ENCODE peak calls at places on chromosomes 12 and 14, in seven cellular contexts. G, W, M, X, P, D and S are unnamed samples.

GRCh38 chr14:79260406-79260805 is 950.9 kb downstream of the DIO2 start:
- DNase-seq in G (no peak), W (no peak), M (no peak), X (no peak), P (no peak), D (no peak), S (no peak)

GRCh38 chr12:58764100-58764953 is 156.0 kb downstream of the LRIG3 start:
- DNase-seq in G (no peak), W (no peak), M (no peak), X (no peak), P (no peak), D (no peak), S (peak)

GRCh38 chr14:61337893-61338292 is 16.5 kb downstream of the PRKCH start:
- DNase-seq in G (no peak), W (no peak), M (peak), X (no peak), P (no peak), D (no peak), S (no peak)

GRCh38 chr14:64758711-64759554 is 54.7 kb downstream of the PLEKHG3 start:
- DNase-seq in G (no peak), W (no peak), M (no peak), X (peak), P (no peak), D (no peak), S (peak)

GRCh38 chr12:15050664-15051063 is 77.8 kb downstream of the PDE6H start:
- DNase-seq in G (no peak), W (peak), M (no peak), X (no peak), P (no peak), D (no peak), S (peak)

GRCh38 chr14:28609228-28609828 is 157.3 kb upstream of the FOXG1 start:
- DNase-seq in G (peak), W (no peak), M (peak), X (peak), P (peak), D (peak), S (peak)

GRCh38 chr14:52315355-52315718 is 1.2 kb downstream of the PTGER2 start:
- DNase-seq in G (no peak), W (no peak), M (peak), X (no peak), P (no peak), D (no peak), S (no peak)

GRCh38 chr14:33914676-33915516 is 36.0 kb downstream of the EGLN3 start:
- DNase-seq in G (no peak), W (no peak), M (no peak), X (no peak), P (no peak), D (no peak), S (peak)

GRCh38 chr14:54758041-54758440 is 144.6 kb downstream of the GCH1 start:
- DNase-seq in G (no peak), W (no peak), M (no peak), X (no peak), P (no peak), D (no peak), S (no peak)

GRCh38 chr12:121088208-121088585 is 44.5 kb upstream of the P2RX7 start:
- DNase-seq in G (no peak), W (no peak), M (no peak), X (no peak), P (no peak), D (no peak), S (no peak)

GRCh38 chr12:93165384-93165932 is 212.3 kb upstream of the NUDT4 start:
- DNase-seq in G (no peak), W (no peak), M (no peak), X (no peak), P (no peak), D (no peak), S (no peak)

GRCh38 chr12:52837341-52837741 is 3.2 kb upstream of the KRT79 start:
- DNase-seq in G (no peak), W (no peak), M (no peak), X (no peak), P (no peak), D (no peak), S (peak)

GRCh38 chr14:74511966-74512365 is 18.4 kb downstream of the ISCA2 start:
- DNase-seq in G (no peak), W (peak), M (no peak), X (no peak), P (no peak), D (no peak), S (no peak)

GRCh38 chr14:55303646-55304277 is 32.5 kb downstream of the FBXO34 start:
- DNase-seq in G (no peak), W (no peak), M (no peak), X (no peak), P (no peak), D (no peak), S (no peak)

GRCh38 chr12:22662356-22662755 is 37.4 kb downstream of the ETNK1 start:
- DNase-seq in G (no peak), W (no peak), M (no peak), X (no peak), P (no peak), D (no peak), S (no peak)

GRCh38 chr14:104187121-104187889 is 48.9 kb downstream of the KIF26A start:
- DNase-seq in G (no peak), W (no peak), M (no peak), X (no peak), P (no peak), D (no peak), S (no peak)

GRCh38 chr12:105860556-105861207 is 278.1 kb downstream of the NUAK1 start:
- DNase-seq in G (no peak), W (no peak), M (no peak), X (no peak), P (no peak), D (no peak), S (no peak)

GRCh38 chr12:1531654-1532366 is 62.6 kb downstream of the FBXL14 start:
- DNase-seq in G (no peak), W (no peak), M (no peak), X (no peak), P (no peak), D (no peak), S (no peak)

GRCh38 chr12:59459966-59460365 is 135.9 kb upstream of the SLC16A7 start:
- DNase-seq in G (no peak), W (no peak), M (no peak), X (no peak), P (no peak), D (no peak), S (peak)

GRCh38 chr12:53981652-53982565 is 3.0 kb upstream of the HOXC10 start:
- DNase-seq in G (no peak), W (no peak), M (no peak), X (no peak), P (no peak), D (no peak), S (no peak)

GRCh38 chr14:35420036-35420811 is 15.7 kb upstream of the NFKBIA start:
- DNase-seq in G (no peak), W (no peak), M (no peak), X (no peak), P (no peak), D (no peak), S (peak)

GRCh38 chr12:11641522-11641921 is 8.0 kb upstream of the ETV6 start:
- DNase-seq in G (no peak), W (no peak), M (no peak), X (no peak), P (no peak), D (no peak), S (no peak)

GRCh38 chr14:96297000-96297399 is 41.0 kb downstream of the BDKRB1 start:
- DNase-seq in G (no peak), W (no peak), M (no peak), X (no peak), P (no peak), D (no peak), S (peak)

GRCh38 chr14:101511199-101511598 is 50.1 kb upstream of the DIO3 start:
- DNase-seq in G (no peak), W (no peak), M (no peak), X (no peak), P (no peak), D (no peak), S (no peak)

GRCh38 chr12:7180685-7181084 is 8.8 kb upstream of the PEX5 start:
- DNase-seq in G (no peak), W (no peak), M (no peak), X (no peak), P (no peak), D (no peak), S (no peak)

GRCh38 chr14:85529803-85530574 is at the start of gene FLRT2:
- DNase-seq in G (no peak), W (peak), M (no peak), X (peak), P (no peak), D (peak), S (no peak)

GRCh38 chr12:9759680-9760592 is 765 bp downstream of the CD69 start:
- DNase-seq in G (no peak), W (no peak), M (no peak), X (no peak), P (no peak), D (no peak), S (no peak)

GRCh38 chr14:29925106-29925722 is 2.4 kb downstream of the PRKD1 start:
- DNase-seq in G (no peak), W (no peak), M (no peak), X (no peak), P (no peak), D (no peak), S (peak)

GRCh38 chr12:52253391-52254179 is 20.5 kb downstream of the KRT7 start:
- DNase-seq in G (no peak), W (peak), M (no peak), X (no peak), P (no peak), D (no peak), S (no peak)

GRCh38 chr12:105222726-105223357 is 13.1 kb downstream of the APPL2 start:
- DNase-seq in G (no peak), W (no peak), M (no peak), X (no peak), P (no peak), D (no peak), S (no peak)

GRCh38 chr14:54568821-54569591 is 2.1 kb downstream of the SAMD4A start:
- DNase-seq in G (no peak), W (peak), M (no peak), X (peak), P (no peak), D (no peak), S (no peak)

GRCh38 chr12:532908-533565 is 73.3 kb downstream of the B4GALNT3 start:
- DNase-seq in G (no peak), W (no peak), M (no peak), X (no peak), P (no peak), D (no peak), S (peak)

GRCh38 chr14:34361504-34362011 is 100.5 kb downstream of the SPTSSA start:
- DNase-seq in G (no peak), W (no peak), M (no peak), X (no peak), P (no peak), D (no peak), S (peak)

GRCh38 chr14:66508846-66509621 is 1.1 kb downstream of the GPHN start:
- DNase-seq in G (peak), W (peak), M (peak), X (peak), P (peak), D (peak), S (no peak)

GRCh38 chr14:105499256-105500035 is 8.4 kb downstream of the TEDC1 start:
- DNase-seq in G (no peak), W (peak), M (no peak), X (no peak), P (peak), D (peak), S (no peak)

GRCh38 chr12:106149096-106149784 is 10.5 kb upstream of the NUAK1 start:
- DNase-seq in G (no peak), W (no peak), M (no peak), X (no peak), P (no peak), D (no peak), S (peak)